ENCODE peak calls at places on chromosomes 13 and 19, in ten cellular contexts. One of them, this sample, is unnamed.

GRCh38 chr19:5949792-5950305 is 28.1 kb downstream of the RANBP3 start:
- DNase-seq in globus pallidus: no peak
- DNase-seq in myocyte: no peak
- DNase-seq in posterior cingulate gyrus: no peak
- DNase-seq in D341Med: no peak
- DNase-seq in non-pigmented ciliary epithelial cell: no peak
- DNase-seq in progenitor cell of endocrine pancreas: no peak
- DNase-seq in activated gamma-delta T cell treated with anti-CD3 and anti-CD28 coated beads, Interleukin-2, amount 50 U/mL, for 16 hours: no peak
- DNase-seq in effector memory CD8-positive, alpha-beta T cell: no peak
- DNase-seq in SW480: no peak
- DNase-seq in this sample: no peak

GRCh38 chr13:99119686-99120085 is 81.0 kb upstream of the UBAC2 start:
- DNase-seq in posterior cingulate gyrus: no peak
- DNase-seq in D341Med: no peak
- DNase-seq in activated gamma-delta T cell treated with anti-CD3 and anti-CD28 coated beads, Interleukin-2, amount 50 U/mL, for 16 hours: no peak
- DNase-seq in SW480: no peak
- DNase-seq in progenitor cell of endocrine pancreas: no peak
- DNase-seq in non-pigmented ciliary epithelial cell: no peak
- DNase-seq in myocyte: no peak
- DNase-seq in effector memory CD8-positive, alpha-beta T cell: no peak
- DNase-seq in globus pallidus: no peak
- DNase-seq in this sample: no peak

GRCh38 chr13:45847554-45848224 is 3.9 kb downstream of the SIAH3 start:
- DNase-seq in progenitor cell of endocrine pancreas: no peak
- DNase-seq in posterior cingulate gyrus: no peak
- DNase-seq in non-pigmented ciliary epithelial cell: peak; percentile 30
- DNase-seq in globus pallidus: no peak
- DNase-seq in D341Med: no peak
- DNase-seq in SW480: no peak
- DNase-seq in myocyte: no peak
- DNase-seq in effector memory CD8-positive, alpha-beta T cell: no peak
- DNase-seq in activated gamma-delta T cell treated with anti-CD3 and anti-CD28 coated beads, Interleukin-2, amount 50 U/mL, for 16 hours: no peak
- DNase-seq in this sample: peak; percentile 22

GRCh38 chr19:7953060-7953459 is 9.6 kb upstream of the TIMM44 start:
- DNase-seq in D341Med: no peak
- DNase-seq in globus pallidus: no peak
- DNase-seq in non-pigmented ciliary epithelial cell: no peak
- DNase-seq in activated gamma-delta T cell treated with anti-CD3 and anti-CD28 coated beads, Interleukin-2, amount 50 U/mL, for 16 hours: no peak
- DNase-seq in effector memory CD8-positive, alpha-beta T cell: no peak
- DNase-seq in posterior cingulate gyrus: no peak
- DNase-seq in progenitor cell of endocrine pancreas: no peak
- DNase-seq in SW480: no peak
- DNase-seq in myocyte: no peak
- DNase-seq in this sample: no peak

GRCh38 chr19:19738564-19738963 is 5.7 kb upstream of the ZNF14 start:
- DNase-seq in globus pallidus: no peak
- DNase-seq in posterior cingulate gyrus: no peak
- DNase-seq in SW480: no peak
- DNase-seq in non-pigmented ciliary epithelial cell: no peak
- DNase-seq in activated gamma-delta T cell treated with anti-CD3 and anti-CD28 coated beads, Interleukin-2, amount 50 U/mL, for 16 hours: no peak
- DNase-seq in effector memory CD8-positive, alpha-beta T cell: no peak
- DNase-seq in myocyte: no peak
- DNase-seq in D341Med: no peak
- DNase-seq in progenitor cell of endocrine pancreas: no peak
- DNase-seq in this sample: no peak

GRCh38 chr19:55642153-55643002 is 1.1 kb upstream of the ZNF581 start:
- DNase-seq in posterior cingulate gyrus: no peak
- DNase-seq in activated gamma-delta T cell treated with anti-CD3 and anti-CD28 coated beads, Interleukin-2, amount 50 U/mL, for 16 hours: no peak
- DNase-seq in myocyte: peak; percentile 32
- DNase-seq in SW480: peak; percentile 63
- DNase-seq in non-pigmented ciliary epithelial cell: no peak
- DNase-seq in globus pallidus: no peak
- DNase-seq in progenitor cell of endocrine pancreas: no peak
- DNase-seq in D341Med: peak; percentile 53
- DNase-seq in effector memory CD8-positive, alpha-beta T cell: no peak
- DNase-seq in this sample: no peak

GRCh38 chr13:47929156-47929555 is 71.9 kb downstream of the SUCLA2 start:
- DNase-seq in non-pigmented ciliary epithelial cell: no peak
- DNase-seq in progenitor cell of endocrine pancreas: no peak
- DNase-seq in SW480: no peak
- DNase-seq in globus pallidus: no peak
- DNase-seq in activated gamma-delta T cell treated with anti-CD3 and anti-CD28 coated beads, Interleukin-2, amount 50 U/mL, for 16 hours: no peak
- DNase-seq in posterior cingulate gyrus: no peak
- DNase-seq in effector memory CD8-positive, alpha-beta T cell: no peak
- DNase-seq in myocyte: no peak
- DNase-seq in D341Med: no peak
- DNase-seq in this sample: no peak

GRCh38 chr13:72536668-72537399 is 190.6 kb downstream of the MZT1 start:
- DNase-seq in SW480: no peak
- DNase-seq in globus pallidus: no peak
- DNase-seq in myocyte: no peak
- DNase-seq in effector memory CD8-positive, alpha-beta T cell: no peak
- DNase-seq in D341Med: no peak
- DNase-seq in posterior cingulate gyrus: no peak
- DNase-seq in activated gamma-delta T cell treated with anti-CD3 and anti-CD28 coated beads, Interleukin-2, amount 50 U/mL, for 16 hours: no peak
- DNase-seq in progenitor cell of endocrine pancreas: no peak
- DNase-seq in non-pigmented ciliary epithelial cell: no peak
- DNase-seq in this sample: no peak

GRCh38 chr19:8641908-8642547 is 11.6 kb downstream of the NFILZ start:
- DNase-seq in myocyte: peak; percentile 14
- DNase-seq in globus pallidus: no peak
- DNase-seq in activated gamma-delta T cell treated with anti-CD3 and anti-CD28 coated beads, Interleukin-2, amount 50 U/mL, for 16 hours: no peak
- DNase-seq in D341Med: no peak
- DNase-seq in effector memory CD8-positive, alpha-beta T cell: peak; percentile 33
- DNase-seq in SW480: peak; percentile 50
- DNase-seq in progenitor cell of endocrine pancreas: no peak
- DNase-seq in posterior cingulate gyrus: no peak
- DNase-seq in non-pigmented ciliary epithelial cell: no peak
- DNase-seq in this sample: no peak

GRCh38 chr19:33242911-33243310 is 17.3 kb upstream of the SLC7A10 start:
- DNase-seq in D341Med: no peak
- DNase-seq in effector memory CD8-positive, alpha-beta T cell: no peak
- DNase-seq in globus pallidus: no peak
- DNase-seq in non-pigmented ciliary epithelial cell: no peak
- DNase-seq in SW480: no peak
- DNase-seq in progenitor cell of endocrine pancreas: no peak
- DNase-seq in activated gamma-delta T cell treated with anti-CD3 and anti-CD28 coated beads, Interleukin-2, amount 50 U/mL, for 16 hours: no peak
- DNase-seq in myocyte: no peak
- DNase-seq in posterior cingulate gyrus: no peak
- DNase-seq in this sample: peak; percentile 39

GRCh38 chr19:10007811-10008211 is 2.5 kb downstream of the COL5A3 start:
- DNase-seq in progenitor cell of endocrine pancreas: no peak
- DNase-seq in globus pallidus: no peak
- DNase-seq in posterior cingulate gyrus: no peak
- DNase-seq in myocyte: peak; percentile 70
- DNase-seq in SW480: no peak
- DNase-seq in D341Med: peak; percentile 25
- DNase-seq in effector memory CD8-positive, alpha-beta T cell: no peak
- DNase-seq in activated gamma-delta T cell treated with anti-CD3 and anti-CD28 coated beads, Interleukin-2, amount 50 U/mL, for 16 hours: no peak
- DNase-seq in non-pigmented ciliary epithelial cell: no peak
- DNase-seq in this sample: peak; percentile 68

GRCh38 chr13:48994731-48995130 is 19.0 kb downstream of the FNDC3A start:
- DNase-seq in globus pallidus: no peak
- DNase-seq in D341Med: no peak
- DNase-seq in SW480: no peak
- DNase-seq in activated gamma-delta T cell treated with anti-CD3 and anti-CD28 coated beads, Interleukin-2, amount 50 U/mL, for 16 hours: no peak
- DNase-seq in non-pigmented ciliary epithelial cell: peak; percentile 47
- DNase-seq in myocyte: no peak
- DNase-seq in posterior cingulate gyrus: no peak
- DNase-seq in effector memory CD8-positive, alpha-beta T cell: no peak
- DNase-seq in progenitor cell of endocrine pancreas: no peak
- DNase-seq in this sample: no peak

GRCh38 chr13:113423225-113424170 is 29.8 kb downstream of the ADPRHL1 start:
- DNase-seq in effector memory CD8-positive, alpha-beta T cell: no peak
- DNase-seq in non-pigmented ciliary epithelial cell: no peak
- DNase-seq in globus pallidus: no peak
- DNase-seq in progenitor cell of endocrine pancreas: no peak
- DNase-seq in SW480: no peak
- DNase-seq in activated gamma-delta T cell treated with anti-CD3 and anti-CD28 coated beads, Interleukin-2, amount 50 U/mL, for 16 hours: no peak
- DNase-seq in myocyte: peak; percentile 66
- DNase-seq in posterior cingulate gyrus: no peak
- DNase-seq in D341Med: no peak
- DNase-seq in this sample: no peak

GRCh38 chr13:112828082-112828699 is 138.4 kb downstream of the ATP11A start:
- DNase-seq in myocyte: no peak
- DNase-seq in D341Med: no peak
- DNase-seq in progenitor cell of endocrine pancreas: no peak
- DNase-seq in effector memory CD8-positive, alpha-beta T cell: no peak
- DNase-seq in globus pallidus: no peak
- DNase-seq in activated gamma-delta T cell treated with anti-CD3 and anti-CD28 coated beads, Interleukin-2, amount 50 U/mL, for 16 hours: no peak
- DNase-seq in SW480: no peak
- DNase-seq in posterior cingulate gyrus: no peak
- DNase-seq in non-pigmented ciliary epithelial cell: no peak
- DNase-seq in this sample: no peak

GRCh38 chr13:41177616-41178015 is 16.8 kb downstream of the KBTBD7 start:
- DNase-seq in SW480: no peak
- DNase-seq in progenitor cell of endocrine pancreas: no peak
- DNase-seq in activated gamma-delta T cell treated with anti-CD3 and anti-CD28 coated beads, Interleukin-2, amount 50 U/mL, for 16 hours: no peak
- DNase-seq in myocyte: no peak
- DNase-seq in effector memory CD8-positive, alpha-beta T cell: no peak
- DNase-seq in D341Med: no peak
- DNase-seq in posterior cingulate gyrus: no peak
- DNase-seq in globus pallidus: no peak
- DNase-seq in non-pigmented ciliary epithelial cell: no peak
- DNase-seq in this sample: no peak

GRCh38 chr19:35744335-35744687 is 907 bp downstream of the U2AF1L4 start:
- DNase-seq in activated gamma-delta T cell treated with anti-CD3 and anti-CD28 coated beads, Interleukin-2, amount 50 U/mL, for 16 hours: no peak
- DNase-seq in posterior cingulate gyrus: no peak
- DNase-seq in globus pallidus: no peak
- DNase-seq in progenitor cell of endocrine pancreas: no peak
- DNase-seq in myocyte: no peak
- DNase-seq in SW480: no peak
- DNase-seq in non-pigmented ciliary epithelial cell: no peak
- DNase-seq in D341Med: no peak
- DNase-seq in effector memory CD8-positive, alpha-beta T cell: no peak
- DNase-seq in this sample: no peak

GRCh38 chr13:113589251-113589960 is 4.9 kb downstream of the TFDP1 start:
- DNase-seq in progenitor cell of endocrine pancreas: no peak
- DNase-seq in activated gamma-delta T cell treated with anti-CD3 and anti-CD28 coated beads, Interleukin-2, amount 50 U/mL, for 16 hours: no peak
- DNase-seq in posterior cingulate gyrus: no peak
- DNase-seq in globus pallidus: no peak
- DNase-seq in myocyte: no peak
- DNase-seq in SW480: no peak
- DNase-seq in D341Med: no peak
- DNase-seq in effector memory CD8-positive, alpha-beta T cell: no peak
- DNase-seq in non-pigmented ciliary epithelial cell: no peak
- DNase-seq in this sample: peak; percentile 31

GRCh38 chr19:30361721-30362120 is 10.5 kb upstream of the ZNF536 start:
- DNase-seq in posterior cingulate gyrus: no peak
- DNase-seq in D341Med: no peak
- DNase-seq in effector memory CD8-positive, alpha-beta T cell: no peak
- DNase-seq in progenitor cell of endocrine pancreas: no peak
- DNase-seq in activated gamma-delta T cell treated with anti-CD3 and anti-CD28 coated beads, Interleukin-2, amount 50 U/mL, for 16 hours: no peak
- DNase-seq in SW480: no peak
- DNase-seq in non-pigmented ciliary epithelial cell: no peak
- DNase-seq in globus pallidus: peak; percentile 75
- DNase-seq in myocyte: no peak
- DNase-seq in this sample: no peak

GRCh38 chr13:83190020-83190419 is 692.3 kb downstream of the SLITRK1 start:
- DNase-seq in activated gamma-delta T cell treated with anti-CD3 and anti-CD28 coated beads, Interleukin-2, amount 50 U/mL, for 16 hours: no peak
- DNase-seq in effector memory CD8-positive, alpha-beta T cell: no peak
- DNase-seq in posterior cingulate gyrus: no peak
- DNase-seq in D341Med: no peak
- DNase-seq in non-pigmented ciliary epithelial cell: no peak
- DNase-seq in SW480: no peak
- DNase-seq in globus pallidus: no peak
- DNase-seq in progenitor cell of endocrine pancreas: no peak
- DNase-seq in myocyte: no peak
- DNase-seq in this sample: no peak

GRCh38 chr13:107441279-107441678 is 774.1 kb downstream of the LIG4 start:
- DNase-seq in D341Med: no peak
- DNase-seq in effector memory CD8-positive, alpha-beta T cell: no peak
- DNase-seq in activated gamma-delta T cell treated with anti-CD3 and anti-CD28 coated beads, Interleukin-2, amount 50 U/mL, for 16 hours: no peak
- DNase-seq in globus pallidus: no peak
- DNase-seq in myocyte: no peak
- DNase-seq in non-pigmented ciliary epithelial cell: peak; percentile 85
- DNase-seq in progenitor cell of endocrine pancreas: no peak
- DNase-seq in SW480: no peak
- DNase-seq in posterior cingulate gyrus: no peak
- DNase-seq in this sample: no peak

GRCh38 chr19:38792250-38793111 is 3.5 kb downstream of the LGALS7B start:
- DNase-seq in activated gamma-delta T cell treated with anti-CD3 and anti-CD28 coated beads, Interleukin-2, amount 50 U/mL, for 16 hours: peak; percentile 28
- DNase-seq in progenitor cell of endocrine pancreas: no peak
- DNase-seq in effector memory CD8-positive, alpha-beta T cell: peak; percentile 19
- DNase-seq in myocyte: no peak
- DNase-seq in posterior cingulate gyrus: no peak
- DNase-seq in globus pallidus: no peak
- DNase-seq in non-pigmented ciliary epithelial cell: no peak
- DNase-seq in SW480: no peak
- DNase-seq in D341Med: no peak
- DNase-seq in this sample: peak; percentile 44

GRCh38 chr13:37360556-37360955 is 238.0 kb downstream of the POSTN start:
- DNase-seq in progenitor cell of endocrine pancreas: no peak
- DNase-seq in non-pigmented ciliary epithelial cell: no peak
- DNase-seq in SW480: no peak
- DNase-seq in globus pallidus: no peak
- DNase-seq in effector memory CD8-positive, alpha-beta T cell: no peak
- DNase-seq in myocyte: no peak
- DNase-seq in activated gamma-delta T cell treated with anti-CD3 and anti-CD28 coated beads, Interleukin-2, amount 50 U/mL, for 16 hours: no peak
- DNase-seq in D341Med: no peak
- DNase-seq in posterior cingulate gyrus: no peak
- DNase-seq in this sample: no peak

GRCh38 chr19:53507523-53508442 is 30.2 kb upstream of the ZNF331 start:
- DNase-seq in globus pallidus: no peak
- DNase-seq in D341Med: no peak
- DNase-seq in SW480: no peak
- DNase-seq in posterior cingulate gyrus: no peak
- DNase-seq in effector memory CD8-positive, alpha-beta T cell: no peak
- DNase-seq in myocyte: peak; percentile 82
- DNase-seq in activated gamma-delta T cell treated with anti-CD3 and anti-CD28 coated beads, Interleukin-2, amount 50 U/mL, for 16 hours: no peak
- DNase-seq in progenitor cell of endocrine pancreas: no peak
- DNase-seq in non-pigmented ciliary epithelial cell: no peak
- DNase-seq in this sample: no peak

GRCh38 chr13:37657134-37657533 is 58.6 kb upstream of the POSTN start:
- DNase-seq in D341Med: no peak
- DNase-seq in non-pigmented ciliary epithelial cell: peak; percentile 70
- DNase-seq in posterior cingulate gyrus: no peak
- DNase-seq in myocyte: peak; percentile 22
- DNase-seq in activated gamma-delta T cell treated with anti-CD3 and anti-CD28 coated beads, Interleukin-2, amount 50 U/mL, for 16 hours: no peak
- DNase-seq in SW480: no peak
- DNase-seq in progenitor cell of endocrine pancreas: no peak
- DNase-seq in globus pallidus: no peak
- DNase-seq in effector memory CD8-positive, alpha-beta T cell: no peak
- DNase-seq in this sample: no peak

GRCh38 chr19:33463194-33463593 is 58.4 kb downstream of the PEPD start:
- DNase-seq in D341Med: no peak
- DNase-seq in globus pallidus: peak; percentile 70
- DNase-seq in progenitor cell of endocrine pancreas: no peak
- DNase-seq in non-pigmented ciliary epithelial cell: no peak
- DNase-seq in effector memory CD8-positive, alpha-beta T cell: no peak
- DNase-seq in activated gamma-delta T cell treated with anti-CD3 and anti-CD28 coated beads, Interleukin-2, amount 50 U/mL, for 16 hours: no peak
- DNase-seq in myocyte: no peak
- DNase-seq in SW480: no peak
- DNase-seq in posterior cingulate gyrus: no peak
- DNase-seq in this sample: no peak

GRCh38 chr13:21611385-21611784 is 7.4 kb upstream of the MICU2 start:
- DNase-seq in myocyte: no peak
- DNase-seq in activated gamma-delta T cell treated with anti-CD3 and anti-CD28 coated beads, Interleukin-2, amount 50 U/mL, for 16 hours: no peak
- DNase-seq in non-pigmented ciliary epithelial cell: no peak
- DNase-seq in effector memory CD8-positive, alpha-beta T cell: no peak
- DNase-seq in posterior cingulate gyrus: no peak
- DNase-seq in D341Med: no peak
- DNase-seq in SW480: no peak
- DNase-seq in globus pallidus: no peak
- DNase-seq in progenitor cell of endocrine pancreas: no peak
- DNase-seq in this sample: no peak

GRCh38 chr19:50039968-50040367 is 14.2 kb downstream of the ZNF473 start:
- DNase-seq in myocyte: no peak
- DNase-seq in D341Med: no peak
- DNase-seq in non-pigmented ciliary epithelial cell: no peak
- DNase-seq in posterior cingulate gyrus: no peak
- DNase-seq in globus pallidus: no peak
- DNase-seq in SW480: no peak
- DNase-seq in activated gamma-delta T cell treated with anti-CD3 and anti-CD28 coated beads, Interleukin-2, amount 50 U/mL, for 16 hours: no peak
- DNase-seq in progenitor cell of endocrine pancreas: no peak
- DNase-seq in effector memory CD8-positive, alpha-beta T cell: no peak
- DNase-seq in this sample: no peak

GRCh38 chr13:32804673-32805260 is 211.5 kb upstream of the KL start:
- DNase-seq in D341Med: no peak
- DNase-seq in activated gamma-delta T cell treated with anti-CD3 and anti-CD28 coated beads, Interleukin-2, amount 50 U/mL, for 16 hours: no peak
- DNase-seq in non-pigmented ciliary epithelial cell: no peak
- DNase-seq in effector memory CD8-positive, alpha-beta T cell: no peak
- DNase-seq in progenitor cell of endocrine pancreas: no peak
- DNase-seq in SW480: no peak
- DNase-seq in globus pallidus: no peak
- DNase-seq in posterior cingulate gyrus: no peak
- DNase-seq in myocyte: peak; percentile 22
- DNase-seq in this sample: no peak